ENCODE peak calls at places on chromosomes 6 and 20, in four cellular contexts. One of them, this sample, is unnamed.
A peak's percentile ranks its signal among the peaks of the same experiment; 100 is the strongest.

GRCh38 chr6:85006362-85006761 is 242.0 kb upstream of the TBX18 start:
- DNase-seq in HCT116: no peak
- DNase-seq in IMR-90: no peak
- DNase-seq in HepG2: no peak
- DNase-seq in this sample: no peak

GRCh38 chr20:61919239-61919638 is 146.4 kb downstream of the TAF4 start:
- DNase-seq in HCT116: no peak
- DNase-seq in IMR-90: no peak
- DNase-seq in HepG2: no peak
- DNase-seq in this sample: no peak

GRCh38 chr6:52505726-52506501 is 70.9 kb downstream of the TRAM2 start:
- DNase-seq in HCT116: no peak
- DNase-seq in IMR-90: no peak
- DNase-seq in HepG2: no peak
- DNase-seq in this sample: no peak

GRCh38 chr6:35754452-35755321 is 17.9 kb downstream of the ARMC12 start:
- DNase-seq in HCT116: no peak
- DNase-seq in IMR-90: peak; percentile 45
- DNase-seq in HepG2: no peak
- DNase-seq in this sample: no peak

GRCh38 chr6:111850288-111850937 is 22.8 kb downstream of the FYN start:
- DNase-seq in HCT116: no peak
- DNase-seq in IMR-90: no peak
- DNase-seq in HepG2: no peak
- DNase-seq in this sample: no peak

GRCh38 chr6:4905858-4906257 is 98.0 kb downstream of the RPP40 start:
- DNase-seq in HCT116: no peak
- DNase-seq in IMR-90: no peak
- DNase-seq in HepG2: no peak
- DNase-seq in this sample: no peak

GRCh38 chr20:8089668-8090067 is 42.4 kb upstream of the PLCB1 start:
- DNase-seq in HCT116: no peak
- DNase-seq in IMR-90: no peak
- DNase-seq in HepG2: no peak
- DNase-seq in this sample: no peak

GRCh38 chr6:168183613-168183970 is 104.6 kb upstream of the FRMD1 start:
- DNase-seq in HCT116: no peak
- DNase-seq in IMR-90: no peak
- DNase-seq in HepG2: no peak
- DNase-seq in this sample: no peak

GRCh38 chr6:90217621-90218496 is 78.8 kb downstream of the BACH2 start:
- DNase-seq in HCT116: no peak
- DNase-seq in IMR-90: no peak
- DNase-seq in HepG2: peak; percentile 62
- DNase-seq in this sample: no peak

DNA sequence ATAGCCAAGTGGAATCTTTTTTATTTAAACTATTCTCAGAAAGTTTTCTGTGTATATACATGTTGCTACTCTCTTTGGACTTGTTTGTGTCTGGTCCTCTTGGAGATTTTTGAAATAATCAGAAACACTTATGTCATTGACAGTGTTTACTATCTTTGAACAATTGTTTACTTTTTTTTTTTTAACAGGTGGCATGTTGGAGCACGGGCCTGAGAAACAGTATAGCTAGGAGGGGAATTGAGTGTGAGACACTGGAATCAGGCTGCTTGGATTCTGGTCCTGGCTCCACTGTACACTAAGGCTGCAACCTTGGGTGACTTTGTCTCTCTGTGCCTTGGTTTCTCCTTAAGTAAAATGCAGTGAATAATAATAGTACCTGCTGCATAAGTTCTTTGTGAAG is 279.6 kb downstream of the PRL start:
- DNase-seq in HCT116: no peak
- DNase-seq in IMR-90: peak; percentile 67
- DNase-seq in HepG2: no peak
- DNase-seq in this sample: no peak
- TF ChIP-seq CEBPB in HCT116: no peak
- TF ChIP-seq CEBPB in IMR-90: no peak
- TF ChIP-seq CEBPB in HepG2: no peak
- TF ChIP-seq CEBPB in this sample: no peak

GRCh38 chr6:134706153-134706552 is 243.7 kb downstream of the ALDH8A1 start:
- DNase-seq in HCT116: no peak
- DNase-seq in IMR-90: no peak
- DNase-seq in HepG2: no peak
- DNase-seq in this sample: no peak

GRCh38 chr6:134702279-134702678 is 247.6 kb downstream of the ALDH8A1 start:
- DNase-seq in HCT116: no peak
- DNase-seq in IMR-90: no peak
- DNase-seq in HepG2: no peak
- DNase-seq in this sample: no peak

GRCh38 chr6:134706806-134707205 is 243.1 kb downstream of the ALDH8A1 start:
- DNase-seq in HCT116: no peak
- DNase-seq in IMR-90: peak; percentile 71
- DNase-seq in HepG2: no peak
- DNase-seq in this sample: no peak

GRCh38 chr6:134701301-134701700 is 248.6 kb downstream of the ALDH8A1 start:
- DNase-seq in HCT116: no peak
- DNase-seq in IMR-90: no peak
- DNase-seq in HepG2: no peak
- DNase-seq in this sample: no peak

DNA sequence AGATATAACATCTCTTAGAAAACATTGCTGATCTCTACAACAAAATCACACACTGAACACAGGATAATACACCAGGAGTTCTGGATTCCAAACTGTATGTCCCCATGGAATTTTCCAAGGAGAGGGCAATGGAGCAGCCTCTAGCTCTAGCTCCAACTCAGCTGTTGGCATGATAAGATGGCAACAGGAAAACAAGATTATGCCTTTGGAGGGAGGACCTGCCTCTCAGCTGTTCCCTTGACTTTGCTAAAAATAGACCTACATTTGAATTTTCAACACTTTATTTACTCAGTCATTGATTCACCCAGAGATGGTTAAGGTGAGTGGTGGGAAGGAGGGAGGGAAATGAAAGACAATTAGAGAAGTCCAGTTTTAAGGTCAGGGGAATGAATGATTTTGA is 246.7 kb downstream of the ALDH8A1 start:
- DNase-seq in HCT116: no peak
- DNase-seq in IMR-90: no peak
- DNase-seq in HepG2: no peak
- DNase-seq in this sample: no peak
- TF ChIP-seq CEBPB in HCT116: no peak
- TF ChIP-seq CEBPB in IMR-90: no peak
- TF ChIP-seq CEBPB in HepG2: no peak
- TF ChIP-seq CEBPB in this sample: no peak

DNA sequence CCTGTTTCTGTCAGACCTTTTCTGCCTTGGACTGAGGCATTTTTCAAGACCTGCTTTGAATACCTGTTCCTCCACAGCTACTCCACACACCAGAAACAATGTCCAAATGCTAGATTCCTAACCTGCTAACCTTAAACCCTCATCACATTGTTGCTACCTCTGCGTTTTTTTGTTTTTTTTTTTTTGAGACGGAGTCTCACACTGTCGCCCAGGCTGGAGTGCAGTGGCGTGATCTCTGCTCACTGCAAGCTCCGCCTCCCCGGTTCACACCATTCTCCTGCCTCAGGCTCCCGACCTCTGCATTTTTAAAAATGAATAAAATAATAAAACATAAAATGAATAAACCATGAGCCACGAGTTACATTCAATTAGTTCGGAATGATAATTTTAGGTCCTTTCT is 1.2 kb downstream of the C6orf89 start:
- DNase-seq in HCT116: no peak
- DNase-seq in IMR-90: no peak
- DNase-seq in HepG2: no peak
- DNase-seq in this sample: no peak
- TF ChIP-seq CEBPB in HCT116: no peak
- TF ChIP-seq CEBPB in IMR-90: no peak
- TF ChIP-seq CEBPB in HepG2: no peak
- TF ChIP-seq CEBPB in this sample: no peak

GRCh38 chr6:16239090-16239797 is 857 bp downstream of the GMPR start:
- DNase-seq in HCT116: no peak
- DNase-seq in IMR-90: peak; percentile 44
- DNase-seq in HepG2: no peak
- DNase-seq in this sample: no peak
- TF ChIP-seq CEBPB in HCT116: no peak
- TF ChIP-seq CEBPB in IMR-90: no peak
- TF ChIP-seq CEBPB in HepG2: no peak
- TF ChIP-seq CEBPB in this sample: no peak

GRCh38 chr6:164379786-164380185 is 929.6 kb downstream of the C6orf118 start:
- DNase-seq in HCT116: no peak
- DNase-seq in IMR-90: no peak
- DNase-seq in HepG2: no peak
- DNase-seq in this sample: no peak
- TF ChIP-seq CEBPB in HCT116: no peak
- TF ChIP-seq CEBPB in IMR-90: no peak
- TF ChIP-seq CEBPB in HepG2: no peak
- TF ChIP-seq CEBPB in this sample: no peak

GRCh38 chr6:33160728-33161323 is 31.4 kb downstream of the COL11A2 start:
- DNase-seq in HCT116: peak; percentile 52
- DNase-seq in IMR-90: peak; percentile 84
- DNase-seq in HepG2: no peak
- DNase-seq in this sample: no peak
- TF ChIP-seq CEBPB in HCT116: no peak
- TF ChIP-seq CEBPB in IMR-90: no peak
- TF ChIP-seq CEBPB in HepG2: no peak
- TF ChIP-seq CEBPB in this sample: no peak

GRCh38 chr20:53122853-53123252 is 150.7 kb downstream of the TSHZ2 start:
- DNase-seq in HCT116: no peak
- DNase-seq in IMR-90: no peak
- DNase-seq in HepG2: no peak
- DNase-seq in this sample: no peak

GRCh38 chr20:53126185-53126584 is 154.0 kb downstream of the TSHZ2 start:
- DNase-seq in HCT116: no peak
- DNase-seq in IMR-90: no peak
- DNase-seq in HepG2: no peak
- DNase-seq in this sample: no peak

GRCh38 chr20:53127027-53127426 is 154.9 kb downstream of the TSHZ2 start:
- DNase-seq in HCT116: no peak
- DNase-seq in IMR-90: no peak
- DNase-seq in HepG2: no peak
- DNase-seq in this sample: no peak

GRCh38 chr20:53124803-53125202 is 152.6 kb downstream of the TSHZ2 start:
- DNase-seq in HCT116: no peak
- DNase-seq in IMR-90: no peak
- DNase-seq in HepG2: no peak
- DNase-seq in this sample: no peak

DNA sequence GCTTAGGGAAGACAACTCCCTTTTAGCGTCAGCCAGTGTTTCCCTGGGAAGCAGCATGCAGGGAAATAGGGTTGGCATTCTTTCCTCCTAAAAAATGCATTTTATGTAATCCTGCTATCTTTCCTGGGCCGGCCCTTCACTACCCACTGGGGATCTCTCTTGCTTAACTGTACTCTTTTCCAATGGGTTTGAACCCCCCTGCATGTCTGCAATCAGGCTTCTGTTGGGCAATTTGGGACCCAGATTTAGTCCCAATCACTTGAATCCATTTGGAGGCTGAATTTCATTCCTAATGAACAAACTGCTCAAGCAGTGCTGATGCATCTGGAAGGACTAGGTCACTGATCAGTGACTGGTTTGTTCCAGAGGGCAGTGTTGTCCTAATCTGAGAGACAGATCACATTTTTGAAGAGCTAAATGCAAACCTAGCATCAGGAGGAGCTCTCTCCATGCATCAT is 151.9 kb downstream of the TSHZ2 start:
- DNase-seq in HCT116: no peak
- DNase-seq in IMR-90: no peak
- DNase-seq in HepG2: no peak
- DNase-seq in this sample: no peak
- TF ChIP-seq CEBPB in HCT116: no peak
- TF ChIP-seq CEBPB in IMR-90: no peak
- TF ChIP-seq CEBPB in HepG2: no peak
- TF ChIP-seq CEBPB in this sample: no peak